ENCODE peak calls at places on chromosomes 13 and 19, in nine cellular contexts. P is astrocyte of the cerebellum, X is AG09319, Y is ovary, F is breast epithelium, N is AG04450, U is left ventricle myocardium inferior, R is progenitor cell of endocrine pancreas, K is Calu3. B is an unnamed sample.

GRCh38 chr13:110187501-110188161 is 119.3 kb downstream of the COL4A1 start:
- DNase-seq in P (peak; percentile 42), X (no peak), Y (no peak), F (no peak), N (peak; percentile 15), U (peak; percentile 69), R (no peak), K (peak; percentile 3), B (peak; percentile 65)

GRCh38 chr19:14361824-14362223 is 19.4 kb upstream of the ADGRE5 start:
- DNase-seq in P (no peak), X (no peak), Y (no peak), F (no peak), N (no peak), U (no peak), R (no peak), K (no peak), B (no peak)

GRCh38 chr13:44191504-44192171 is 182.0 kb upstream of the SERP2 start:
- DNase-seq in P (peak; percentile 59), X (peak; percentile 80), Y (peak; percentile 42), F (no peak), N (no peak), U (no peak), R (no peak), K (peak; percentile 33), B (peak; percentile 71)

GRCh38 chr13:19561585-19561984 is 253 bp upstream of the TPTE2 start:
- DNase-seq in P (no peak), X (no peak), Y (no peak), F (no peak), N (no peak), U (no peak), R (no peak), K (no peak), B (peak; percentile 7)

GRCh38 chr13:41383400-41383799 is 72.3 kb downstream of the NAA16 start:
- DNase-seq in P (no peak), X (no peak), Y (no peak), F (no peak), N (no peak), U (no peak), R (no peak), K (no peak), B (no peak)

GRCh38 chr13:45928843-45929242 is 77.3 kb upstream of the SIAH3 start:
- DNase-seq in P (peak; percentile 9), X (no peak), Y (no peak), F (no peak), N (no peak), U (no peak), R (no peak), K (no peak), B (no peak)

GRCh38 chr13:20708216-20708615 is 4.7 kb downstream of the IL17D start:
- DNase-seq in P (no peak), X (no peak), Y (no peak), F (no peak), N (no peak), U (no peak), R (no peak), K (no peak), B (no peak)

GRCh38 chr19:56294557-56294956 is 20.1 kb downstream of the ZSCAN5A start:
- DNase-seq in P (no peak), X (no peak), Y (no peak), F (no peak), N (no peak), U (no peak), R (no peak), K (no peak), B (no peak)

GRCh38 chr19:43316591-43317319 is 36.7 kb upstream of the CD177 start:
- DNase-seq in P (no peak), X (no peak), Y (no peak), F (no peak), N (no peak), U (no peak), R (no peak), K (peak; percentile 41), B (peak; percentile 59)

GRCh38 chr13:40600145-40600751 is 66.2 kb downstream of the FOXO1 start:
- DNase-seq in P (no peak), X (no peak), Y (no peak), F (no peak), N (no peak), U (no peak), R (no peak), K (no peak), B (no peak)

GRCh38 chr13:36819811-36820140 is 754 bp downstream of the RFXAP start:
- DNase-seq in P (no peak), X (no peak), Y (no peak), F (no peak), N (no peak), U (no peak), R (no peak), K (no peak), B (peak; percentile 36)

GRCh38 chr13:23461544-23461943 is 28.0 kb upstream of the SACS start:
- DNase-seq in P (no peak), X (no peak), Y (no peak), F (no peak), N (no peak), U (no peak), R (no peak), K (no peak), B (no peak)

GRCh38 chr13:84737671-84738070 is 855.4 kb upstream of the SLITRK1 start:
- DNase-seq in P (no peak), X (no peak), Y (no peak), F (no peak), N (no peak), U (no peak), R (no peak), K (no peak), B (no peak)

GRCh38 chr13:111852701-111853100 is 214.2 kb upstream of the SOX1 start:
- DNase-seq in P (no peak), X (no peak), Y (no peak), F (no peak), N (no peak), U (no peak), R (no peak), K (no peak), B (no peak)

GRCh38 chr19:19262190-19263057 is 10.7 kb downstream of the TM6SF2 start:
- DNase-seq in P (no peak), X (no peak), Y (no peak), F (no peak), N (no peak), U (no peak), R (no peak), K (no peak), B (no peak)

GRCh38 chr13:38787550-38787949 is 100.7 kb downstream of the FREM2 start:
- DNase-seq in P (no peak), X (no peak), Y (no peak), F (no peak), N (no peak), U (no peak), R (no peak), K (no peak), B (no peak)
- TF ChIP-seq CTCF in P (no peak), X (no peak), Y (no peak), F (no peak), N (no peak), U (no peak), R (no peak), K (no peak), B (no peak)

GRCh38 chr13:25354377-25354776 is 17.4 kb upstream of the ATP8A2 start:
- DNase-seq in P (no peak), X (no peak), Y (no peak), F (no peak), N (no peak), U (no peak), R (no peak), K (no peak), B (no peak)

GRCh38 chr13:25353344-25353743 is 18.4 kb upstream of the ATP8A2 start:
- DNase-seq in P (no peak), X (no peak), Y (no peak), F (no peak), N (no peak), U (no peak), R (no peak), K (no peak), B (no peak)

GRCh38 chr13:25352806-25353205 is 19.0 kb upstream of the ATP8A2 start:
- DNase-seq in P (no peak), X (no peak), Y (no peak), F (no peak), N (no peak), U (no peak), R (no peak), K (no peak), B (no peak)

GRCh38 chr13:25347156-25347555 is 24.6 kb upstream of the ATP8A2 start:
- DNase-seq in P (no peak), X (no peak), Y (no peak), F (no peak), N (no peak), U (no peak), R (no peak), K (no peak), B (no peak)

GRCh38 chr13:25352230-25352629 is 19.5 kb upstream of the ATP8A2 start:
- DNase-seq in P (no peak), X (no peak), Y (no peak), F (no peak), N (no peak), U (no peak), R (no peak), K (no peak), B (no peak)
- TF ChIP-seq CTCF in P (no peak), X (no peak), Y (no peak), F (no peak), N (no peak), U (no peak), R (no peak), K (no peak), B (no peak)

GRCh38 chr19:50838239-50838638 is 4.9 kb upstream of the KLK15 start:
- DNase-seq in P (no peak), X (no peak), Y (no peak), F (no peak), N (no peak), U (no peak), R (no peak), K (peak; percentile 27), B (no peak)
- TF ChIP-seq CTCF in P (peak; percentile 5), X (no peak), Y (no peak), F (no peak), N (peak; percentile 24), U (no peak), R (peak; percentile 29), K (peak; percentile 47), B (peak; percentile 54)

GRCh38 chr19:49056101-49056901 is 1.2 kb downstream of the CGB7 start:
- DNase-seq in P (no peak), X (no peak), Y (peak; percentile 50), F (no peak), N (no peak), U (peak; percentile 55), R (peak; percentile 51), K (peak; percentile 85), B (peak; percentile 68)
- TF ChIP-seq CTCF in P (peak; percentile 30), X (peak; percentile 19), Y (peak; percentile 17), F (no peak), N (peak; percentile 33), U (peak; percentile 56), R (peak; percentile 39), K (peak; percentile 53), B (peak; percentile 44)

B was measured in BE2C.